ENCODE peak calls at places on chromosome 11, in nine cellular contexts. One of them, this sample, is unnamed.
A peak's percentile ranks its signal among the peaks of the same experiment; 100 is the strongest.

GRCh38 chr11:114260483-114260882 is 35.7 kb upstream of the NNMT start:
- DNase-seq in aorta: no peak
- DNase-seq in lower lobe of right lung: no peak
- DNase-seq in thyroid gland: peak; percentile 30
- DNase-seq in tibial artery: no peak
- DNase-seq in heart left ventricle: no peak
- DNase-seq in naive thymus-derived CD4-positive, alpha-beta T cell: no peak
- DNase-seq in cardiac muscle cell: no peak
- DNase-seq in IMR-90: no peak
- DNase-seq in this sample: no peak

GRCh38 chr11:37786214-37786755 is 1188.2 kb upstream of the RAG2 start:
- DNase-seq in aorta: no peak
- DNase-seq in lower lobe of right lung: no peak
- DNase-seq in thyroid gland: no peak
- DNase-seq in tibial artery: no peak
- DNase-seq in heart left ventricle: no peak
- DNase-seq in naive thymus-derived CD4-positive, alpha-beta T cell: no peak
- DNase-seq in cardiac muscle cell: no peak
- DNase-seq in IMR-90: peak; percentile 74
- DNase-seq in this sample: no peak

GRCh38 chr11:107675902-107676301 is 36.0 kb downstream of the SLN start:
- DNase-seq in aorta: no peak
- DNase-seq in lower lobe of right lung: no peak
- DNase-seq in thyroid gland: no peak
- DNase-seq in tibial artery: no peak
- DNase-seq in heart left ventricle: no peak
- DNase-seq in naive thymus-derived CD4-positive, alpha-beta T cell: no peak
- DNase-seq in cardiac muscle cell: no peak
- DNase-seq in IMR-90: no peak
- DNase-seq in this sample: no peak

GRCh38 chr11:12643029-12643428 is 31.2 kb upstream of the TEAD1 start:
- DNase-seq in aorta: no peak
- DNase-seq in lower lobe of right lung: no peak
- DNase-seq in thyroid gland: no peak
- DNase-seq in tibial artery: no peak
- DNase-seq in heart left ventricle: no peak
- DNase-seq in naive thymus-derived CD4-positive, alpha-beta T cell: no peak
- DNase-seq in cardiac muscle cell: no peak
- DNase-seq in IMR-90: no peak
- DNase-seq in this sample: no peak

GRCh38 chr11:126490261-126490660 is 134.8 kb downstream of the ST3GAL4 start:
- DNase-seq in aorta: no peak
- DNase-seq in lower lobe of right lung: no peak
- DNase-seq in thyroid gland: no peak
- DNase-seq in tibial artery: no peak
- DNase-seq in heart left ventricle: no peak
- DNase-seq in naive thymus-derived CD4-positive, alpha-beta T cell: no peak
- DNase-seq in cardiac muscle cell: no peak
- DNase-seq in IMR-90: no peak
- DNase-seq in this sample: peak; percentile 24

GRCh38 chr11:57357827-57358226 is 19.7 kb downstream of the P2RX3 start:
- DNase-seq in aorta: peak; percentile 38
- DNase-seq in lower lobe of right lung: no peak
- DNase-seq in thyroid gland: no peak
- DNase-seq in tibial artery: no peak
- DNase-seq in heart left ventricle: no peak
- DNase-seq in naive thymus-derived CD4-positive, alpha-beta T cell: no peak
- DNase-seq in cardiac muscle cell: no peak
- DNase-seq in IMR-90: peak; percentile 54
- DNase-seq in this sample: no peak

GRCh38 chr11:533586-534196 is 1.7 kb downstream of the HRAS start:
- DNase-seq in aorta: peak; percentile 70
- DNase-seq in lower lobe of right lung: no peak
- DNase-seq in thyroid gland: no peak
- DNase-seq in tibial artery: no peak
- DNase-seq in heart left ventricle: no peak
- DNase-seq in naive thymus-derived CD4-positive, alpha-beta T cell: no peak
- DNase-seq in cardiac muscle cell: no peak
- DNase-seq in IMR-90: no peak
- DNase-seq in this sample: no peak

GRCh38 chr11:74004694-74005615 is 3.9 kb downstream of the UCP3 start:
- DNase-seq in aorta: peak; percentile 56
- DNase-seq in lower lobe of right lung: no peak
- DNase-seq in thyroid gland: peak; percentile 23
- DNase-seq in tibial artery: no peak
- DNase-seq in heart left ventricle: no peak
- DNase-seq in naive thymus-derived CD4-positive, alpha-beta T cell: peak; percentile 93
- DNase-seq in cardiac muscle cell: no peak
- DNase-seq in IMR-90: no peak
- DNase-seq in this sample: no peak

GRCh38 chr11:119160151-119160550 is 8.4 kb upstream of the NLRX1 start:
- DNase-seq in aorta: no peak
- DNase-seq in lower lobe of right lung: peak; percentile 38
- DNase-seq in thyroid gland: no peak
- DNase-seq in tibial artery: no peak
- DNase-seq in heart left ventricle: no peak
- DNase-seq in naive thymus-derived CD4-positive, alpha-beta T cell: no peak
- DNase-seq in cardiac muscle cell: no peak
- DNase-seq in IMR-90: no peak
- DNase-seq in this sample: no peak

GRCh38 chr11:123504401-123504800 is 74.3 kb downstream of the GRAMD1B start:
- DNase-seq in aorta: no peak
- DNase-seq in lower lobe of right lung: no peak
- DNase-seq in thyroid gland: no peak
- DNase-seq in tibial artery: no peak
- DNase-seq in heart left ventricle: no peak
- DNase-seq in naive thymus-derived CD4-positive, alpha-beta T cell: no peak
- DNase-seq in cardiac muscle cell: no peak
- DNase-seq in IMR-90: no peak
- DNase-seq in this sample: no peak

GRCh38 chr11:110165039-110165438 is 71.8 kb downstream of the ZC3H12C start:
- DNase-seq in aorta: no peak
- DNase-seq in lower lobe of right lung: no peak
- DNase-seq in thyroid gland: no peak
- DNase-seq in tibial artery: no peak
- DNase-seq in heart left ventricle: no peak
- DNase-seq in naive thymus-derived CD4-positive, alpha-beta T cell: no peak
- DNase-seq in cardiac muscle cell: no peak
- DNase-seq in IMR-90: no peak
- DNase-seq in this sample: no peak

GRCh38 chr11:9169595-9170295 is 78.3 kb upstream of the SCUBE2 start:
- DNase-seq in aorta: no peak
- DNase-seq in lower lobe of right lung: no peak
- DNase-seq in thyroid gland: no peak
- DNase-seq in tibial artery: no peak
- DNase-seq in heart left ventricle: no peak
- DNase-seq in naive thymus-derived CD4-positive, alpha-beta T cell: no peak
- DNase-seq in cardiac muscle cell: no peak
- DNase-seq in IMR-90: peak; percentile 34
- DNase-seq in this sample: no peak

DNA sequence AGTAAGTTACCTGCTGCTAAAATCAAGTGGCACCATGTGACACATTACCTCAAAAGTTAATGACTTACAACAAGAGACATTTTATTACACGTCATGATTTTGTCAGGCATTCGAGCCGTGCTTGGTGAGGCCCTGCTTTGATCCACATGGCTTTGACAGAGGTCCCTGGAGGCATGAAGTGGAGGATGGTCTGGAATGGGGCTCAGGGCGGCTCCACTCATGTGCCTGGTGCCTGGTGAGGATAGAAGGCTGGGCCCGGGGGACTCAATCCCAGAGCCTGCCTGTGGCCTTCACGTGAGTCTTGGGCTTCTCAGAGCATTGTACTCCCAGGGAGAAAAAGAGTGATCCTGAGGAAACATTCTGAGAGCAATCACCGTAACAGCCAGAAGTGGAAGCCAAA is 339.1 kb upstream of the B3GAT1 start:
- DNase-seq in aorta: peak; percentile 40
- DNase-seq in lower lobe of right lung: no peak
- DNase-seq in thyroid gland: no peak
- DNase-seq in tibial artery: no peak
- DNase-seq in heart left ventricle: peak; percentile 5
- DNase-seq in naive thymus-derived CD4-positive, alpha-beta T cell: no peak
- DNase-seq in cardiac muscle cell: no peak
- DNase-seq in IMR-90: no peak
- DNase-seq in this sample: no peak
- H3K9me3 ChIP-seq in aorta: peaks cover 1% of the 10 kb centered on the region
- H3K9me3 ChIP-seq in lower lobe of right lung: no peaks in the 10 kb centered on the region
- H3K9me3 ChIP-seq in thyroid gland: no peaks in the 10 kb centered on the region
- H3K9me3 ChIP-seq in tibial artery: no peaks in the 10 kb centered on the region
- H3K9me3 ChIP-seq in heart left ventricle: no peaks in the 10 kb centered on the region
- H3K9me3 ChIP-seq in naive thymus-derived CD4-positive, alpha-beta T cell: no peaks in the 10 kb centered on the region
- H3K9me3 ChIP-seq in cardiac muscle cell: no peaks in the 10 kb centered on the region
- H3K9me3 ChIP-seq in IMR-90: peaks cover 48% of the 10 kb centered on the region
- H3K9me3 ChIP-seq in this sample: no peaks in the 10 kb centered on the region

GRCh38 chr11:134347441-134347840 is 15.7 kb downstream of the GLB1L2 start:
- DNase-seq in aorta: no peak
- DNase-seq in lower lobe of right lung: no peak
- DNase-seq in thyroid gland: no peak
- DNase-seq in tibial artery: no peak
- DNase-seq in heart left ventricle: no peak
- DNase-seq in naive thymus-derived CD4-positive, alpha-beta T cell: no peak
- DNase-seq in cardiac muscle cell: no peak
- DNase-seq in IMR-90: no peak
- DNase-seq in this sample: no peak

GRCh38 chr11:134352111-134352510 is 20.3 kb downstream of the GLB1L2 start:
- DNase-seq in aorta: no peak
- DNase-seq in lower lobe of right lung: no peak
- DNase-seq in thyroid gland: no peak
- DNase-seq in tibial artery: no peak
- DNase-seq in heart left ventricle: no peak
- DNase-seq in naive thymus-derived CD4-positive, alpha-beta T cell: no peak
- DNase-seq in cardiac muscle cell: no peak
- DNase-seq in IMR-90: no peak
- DNase-seq in this sample: no peak

GRCh38 chr11:134349802-134350355 is 18.1 kb downstream of the GLB1L2 start:
- DNase-seq in aorta: no peak
- DNase-seq in lower lobe of right lung: no peak
- DNase-seq in thyroid gland: peak; percentile 33
- DNase-seq in tibial artery: no peak
- DNase-seq in heart left ventricle: no peak
- DNase-seq in naive thymus-derived CD4-positive, alpha-beta T cell: no peak
- DNase-seq in cardiac muscle cell: no peak
- DNase-seq in IMR-90: no peak
- DNase-seq in this sample: no peak

GRCh38 chr11:134349109-134349801 is 17.5 kb downstream of the GLB1L2 start:
- DNase-seq in aorta: no peak
- DNase-seq in lower lobe of right lung: no peak
- DNase-seq in thyroid gland: no peak
- DNase-seq in tibial artery: no peak
- DNase-seq in heart left ventricle: no peak
- DNase-seq in naive thymus-derived CD4-positive, alpha-beta T cell: no peak
- DNase-seq in cardiac muscle cell: no peak
- DNase-seq in IMR-90: no peak
- DNase-seq in this sample: no peak

GRCh38 chr11:134350381-134350780 is 18.6 kb downstream of the GLB1L2 start:
- DNase-seq in aorta: no peak
- DNase-seq in lower lobe of right lung: no peak
- DNase-seq in thyroid gland: no peak
- DNase-seq in tibial artery: no peak
- DNase-seq in heart left ventricle: no peak
- DNase-seq in naive thymus-derived CD4-positive, alpha-beta T cell: no peak
- DNase-seq in cardiac muscle cell: no peak
- DNase-seq in IMR-90: no peak
- DNase-seq in this sample: no peak
- H3K4me3 ChIP-seq in aorta: no peak overlapping the region
- H3K4me3 ChIP-seq in lower lobe of right lung: no peak overlapping the region
- H3K4me3 ChIP-seq in thyroid gland: no peak overlapping the region
- H3K4me3 ChIP-seq in tibial artery: no peak overlapping the region
- H3K4me3 ChIP-seq in heart left ventricle: no peak overlapping the region
- H3K4me3 ChIP-seq in naive thymus-derived CD4-positive, alpha-beta T cell: no peak overlapping the region
- H3K4me3 ChIP-seq in cardiac muscle cell: no peak overlapping the region
- H3K4me3 ChIP-seq in IMR-90: no peak overlapping the region
- H3K4me3 ChIP-seq in this sample: no peak overlapping the region

DNA sequence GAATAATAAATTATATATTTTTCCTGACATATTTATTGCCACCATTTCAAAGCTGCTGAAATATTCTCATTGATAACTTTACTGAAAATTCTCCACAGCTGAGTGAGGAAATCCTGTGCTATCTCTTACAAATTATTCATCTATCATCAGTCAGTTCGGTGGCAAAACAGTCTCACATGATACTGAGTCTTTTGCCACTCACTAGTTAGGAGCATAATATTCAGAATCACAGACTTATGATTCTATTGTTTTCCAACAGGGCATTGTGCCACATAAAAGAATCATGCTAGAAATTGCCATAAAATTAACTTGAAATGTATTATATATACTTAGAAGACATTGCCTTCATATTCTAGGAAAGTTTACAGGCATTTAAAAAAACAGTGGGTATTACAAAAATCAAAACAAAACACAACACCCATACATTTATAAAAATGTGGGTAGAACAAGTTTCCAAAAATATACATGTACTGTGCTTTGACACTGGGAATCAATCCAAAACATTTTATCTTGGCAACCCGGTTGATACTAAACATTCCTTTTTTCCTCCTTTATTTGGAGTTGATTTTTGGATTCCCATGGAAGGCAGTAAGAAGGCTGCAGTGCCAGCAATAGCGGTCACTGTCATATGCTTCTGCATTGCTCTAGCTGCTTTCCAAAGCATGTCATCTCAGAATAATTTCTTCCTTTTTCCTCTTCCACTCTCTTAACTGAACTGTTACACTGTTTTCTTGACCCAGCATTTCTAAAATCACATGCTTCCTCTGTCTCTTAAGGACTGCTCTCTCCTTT is 42.5 kb downstream of the ATG16L2 start:
- DNase-seq in aorta: no peak
- DNase-seq in lower lobe of right lung: no peak
- DNase-seq in thyroid gland: no peak
- DNase-seq in tibial artery: no peak
- DNase-seq in heart left ventricle: no peak
- DNase-seq in naive thymus-derived CD4-positive, alpha-beta T cell: no peak
- DNase-seq in cardiac muscle cell: no peak
- DNase-seq in IMR-90: no peak
- DNase-seq in this sample: no peak
- H3K4me1 ChIP-seq in aorta: peaks cover 3% of the 10 kb centered on the region
- H3K4me1 ChIP-seq in lower lobe of right lung: peaks cover 7% of the 10 kb centered on the region
- H3K4me1 ChIP-seq in thyroid gland: peaks cover 8% of the 10 kb centered on the region
- H3K4me1 ChIP-seq in tibial artery: peaks cover 88% of the 10 kb centered on the region
- H3K4me1 ChIP-seq in heart left ventricle: peaks cover 18% of the 10 kb centered on the region
- H3K4me1 ChIP-seq in naive thymus-derived CD4-positive, alpha-beta T cell: no peaks in the 10 kb centered on the region
- H3K4me1 ChIP-seq in cardiac muscle cell: peaks cover 12% of the 10 kb centered on the region
- H3K4me1 ChIP-seq in IMR-90: peaks cover 2% of the 10 kb centered on the region
- H3K4me1 ChIP-seq in this sample: peaks cover 4% of the 10 kb centered on the region

DNA sequence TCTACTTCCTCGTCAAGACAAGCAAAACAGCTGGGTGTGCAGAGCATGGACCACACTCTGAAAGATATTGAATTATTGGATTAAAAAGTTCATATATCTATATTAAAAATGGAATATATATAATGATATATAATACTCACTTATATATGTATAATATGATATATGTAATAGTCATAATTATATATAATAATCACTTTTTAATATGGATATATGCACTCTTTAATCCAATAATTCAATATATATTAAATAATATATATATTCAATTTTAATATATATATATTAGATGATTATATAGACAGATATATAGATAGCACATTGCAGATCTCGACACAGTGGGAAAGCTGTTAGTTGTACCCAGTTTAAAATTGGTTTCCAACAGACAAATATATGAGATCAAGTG is 182.1 kb upstream of the CARD18 start:
- DNase-seq in aorta: no peak
- DNase-seq in lower lobe of right lung: no peak
- DNase-seq in thyroid gland: no peak
- DNase-seq in tibial artery: no peak
- DNase-seq in heart left ventricle: no peak
- DNase-seq in naive thymus-derived CD4-positive, alpha-beta T cell: no peak
- DNase-seq in cardiac muscle cell: no peak
- DNase-seq in IMR-90: no peak
- DNase-seq in this sample: no peak
- H3K9me3 ChIP-seq in aorta: peaks cover 1% of the 10 kb centered on the region
- H3K9me3 ChIP-seq in lower lobe of right lung: no peaks in the 10 kb centered on the region
- H3K9me3 ChIP-seq in thyroid gland: no peaks in the 10 kb centered on the region
- H3K9me3 ChIP-seq in tibial artery: no peaks in the 10 kb centered on the region
- H3K9me3 ChIP-seq in heart left ventricle: no peaks in the 10 kb centered on the region
- H3K9me3 ChIP-seq in naive thymus-derived CD4-positive, alpha-beta T cell: no peaks in the 10 kb centered on the region
- H3K9me3 ChIP-seq in cardiac muscle cell: no peaks in the 10 kb centered on the region
- H3K9me3 ChIP-seq in IMR-90: no peaks in the 10 kb centered on the region
- H3K9me3 ChIP-seq in this sample: no peaks in the 10 kb centered on the region

This sample was measured in HAP-1.